ENCODE peak calls at places on chromosomes 13 and 19, in seven cellular contexts. P is esophagus muscularis mucosa, O is H1, N is stomach, W is tibial nerve, E is suprapubic skin, U is A549. R is an unnamed sample.

GRCh38 chr19:879711-880438 is 13.1 kb downstream of the MED16 start:
- DNase-seq in P (no peak), E (no peak), W (no peak), O (no peak), N (no peak), U (no peak), R (no peak)

GRCh38 chr13:54424344-54424743 is 1395.7 kb downstream of the OLFM4 start:
- DNase-seq in E (no peak), W (no peak), N (no peak), P (no peak), O (no peak), U (no peak), R (no peak)

GRCh38 chr13:28316129-28316528 is 177.8 kb downstream of the PAN3 start:
- DNase-seq in U (no peak), O (no peak), W (no peak), P (no peak), N (no peak), E (no peak), R (no peak)

GRCh38 chr13:47175172-47175806 is 278.4 kb upstream of the HTR2A start:
- DNase-seq in E (no peak), P (no peak), U (no peak), O (no peak), W (no peak), N (no peak), R (no peak)

GRCh38 chr13:24008679-24009078 is 111.4 kb upstream of the C1QTNF9B start:
- DNase-seq in P (no peak), O (no peak), W (no peak), N (no peak), U (no peak), E (no peak), R (no peak)

GRCh38 chr13:78572459-78572858 is 30.9 kb downstream of the POU4F1 start:
- DNase-seq in W (no peak), N (no peak), E (no peak), O (no peak), P (no peak), U (no peak), R (no peak)

GRCh38 chr13:30149248-30149647 is 158.1 kb downstream of the KATNAL1 start:
- DNase-seq in U (no peak), E (no peak), W (no peak), N (no peak), O (no peak), P (no peak), R (no peak)

GRCh38 chr19:5281588-5281987 is 59.0 kb downstream of the PTPRS start:
- DNase-seq in N (peak; percentile 27), W (peak; percentile 85), O (no peak), P (peak; percentile 95), U (no peak), E (peak; percentile 77), R (no peak)

GRCh38 chr13:63629591-63629990 is 2213.9 kb upstream of the PCDH20 start:
- DNase-seq in U (no peak), P (no peak), W (no peak), E (no peak), O (no peak), N (no peak), R (no peak)

GRCh38 chr19:12800873-12801465 is 631 bp downstream of the PRDX2 start:
- DNase-seq in O (no peak), U (no peak), W (no peak), N (no peak), E (no peak), P (no peak), R (peak; percentile 25)

GRCh38 chr13:37202264-37202663 is 96.8 kb upstream of the CSNK1A1L start:
- DNase-seq in N (no peak), O (no peak), P (no peak), U (no peak), E (no peak), W (no peak), R (no peak)

GRCh38 chr13:80314711-80315505 is 26.0 kb downstream of the SPRY2 start:
- DNase-seq in U (no peak), O (no peak), P (no peak), E (no peak), W (no peak), N (no peak), R (no peak)

GRCh38 chr19:55526216-55527196 is 10.4 kb downstream of the SBK2 start:
- DNase-seq in O (no peak), N (peak; percentile 93), U (peak; percentile 82), W (no peak), P (no peak), E (no peak), R (peak; percentile 50)

GRCh38 chr19:6066661-6067646 is 43.3 kb downstream of the RFX2 start:
- DNase-seq in E (peak; percentile 99), O (no peak), N (peak; percentile 92), U (peak; percentile 86), P (peak; percentile 97), W (peak; percentile 88), R (peak; percentile 92)

GRCh38 chr13:50635504-50635903 is 208.0 kb downstream of the DLEU7 start:
- DNase-seq in E (peak; percentile 66), W (peak; percentile 59), U (no peak), N (no peak), O (no peak), P (no peak), R (no peak)

GRCh38 chr19:855566-856120 is 3.5 kb downstream of the ELANE start:
- DNase-seq in E (no peak), W (no peak), O (no peak), P (no peak), U (no peak), N (no peak), R (peak; percentile 84)

GRCh38 chr19:32676186-32676894 is 692 bp downstream of the RGS9BP start:
- DNase-seq in W (no peak), P (no peak), U (peak; percentile 43), O (no peak), N (peak; percentile 28), E (peak; percentile 65), R (no peak)

DNA sequence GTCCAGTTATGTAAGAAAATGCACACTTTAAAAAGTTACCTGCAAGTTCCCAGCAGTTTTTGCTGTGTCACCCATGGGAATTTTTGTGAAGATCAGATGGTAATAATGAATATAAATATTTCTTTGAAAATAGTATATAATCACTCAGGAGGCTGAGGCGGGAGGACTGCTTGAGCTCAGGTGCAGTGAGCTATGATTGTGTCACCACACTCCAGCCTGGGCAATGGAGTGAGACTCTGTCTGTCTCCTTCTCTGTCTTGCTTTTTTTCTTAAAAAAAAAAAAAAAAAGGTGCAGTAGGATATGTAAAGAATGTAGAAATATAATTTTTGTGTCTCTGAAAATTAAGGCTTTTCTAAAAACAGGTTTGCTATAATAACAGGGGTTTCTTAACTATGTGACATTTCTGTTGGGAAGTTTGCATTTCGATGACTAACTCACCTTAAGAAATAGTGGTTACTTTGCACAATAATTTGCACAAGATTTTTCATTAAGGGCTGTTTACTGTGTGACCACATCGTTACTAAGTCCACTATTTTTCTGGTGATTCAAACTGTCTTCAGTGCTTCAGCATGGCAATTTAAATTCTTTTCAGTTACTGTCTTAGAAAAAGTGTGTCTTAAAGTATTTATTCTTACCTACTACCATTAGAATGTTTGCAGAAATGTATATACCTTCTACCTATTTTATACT is 37.3 kb downstream of the DNAJC3 start:
- DNase-seq in W (no peak), P (no peak), O (no peak), E (no peak), U (peak; percentile 22), N (no peak), R (no peak)
- H3K4me3 ChIP-seq in W (no peak overlapping the region), P (no peak overlapping the region), O (no peak overlapping the region), E (no peak overlapping the region), U (no peak overlapping the region), N (no peak overlapping the region), R (no peak overlapping the region)

DNA sequence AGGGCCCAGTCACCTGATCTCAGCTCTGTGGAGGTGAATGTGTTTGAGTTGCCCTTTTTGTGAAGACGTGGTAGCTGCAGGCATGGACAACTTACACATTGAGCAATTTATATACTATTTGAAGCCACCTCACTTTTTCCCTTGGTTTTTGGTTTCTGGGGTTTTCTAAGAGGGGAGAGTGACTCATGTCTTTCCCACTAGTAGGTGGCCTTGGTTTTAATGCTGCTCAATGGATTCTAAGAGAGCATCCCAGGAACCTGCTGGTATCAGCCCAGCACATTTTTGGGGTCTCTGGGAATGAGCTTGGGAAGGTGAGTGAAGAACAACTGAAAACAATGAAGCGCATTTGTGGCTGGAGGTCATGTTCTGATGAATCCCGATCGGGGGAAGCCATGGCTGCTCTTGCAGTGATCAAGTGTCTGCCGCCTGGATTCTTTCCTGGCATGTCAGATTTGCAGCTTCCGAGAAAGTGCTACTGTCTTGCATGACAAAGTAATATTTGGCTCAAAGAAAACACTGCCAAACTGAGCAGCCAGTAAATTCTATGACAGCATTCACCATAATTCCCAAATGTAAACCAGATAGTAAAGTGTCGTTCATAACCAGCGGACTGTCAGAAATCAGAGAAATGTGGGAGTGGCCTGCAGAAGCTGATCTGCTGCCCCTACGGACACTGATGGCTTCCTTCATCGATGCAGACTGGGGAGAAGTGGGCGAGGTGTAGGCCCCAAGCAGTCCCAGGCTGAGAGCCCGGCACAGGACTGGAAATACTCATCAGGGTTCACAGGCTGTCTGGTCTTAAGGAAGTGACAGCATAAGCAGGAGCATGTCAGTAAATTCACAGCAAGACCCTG is 98.7 kb downstream of the COL4A2 start:
- DNase-seq in N (no peak), U (no peak), E (no peak), O (no peak), P (no peak), W (no peak), R (no peak)
- TF ChIP-seq EP300 in N (no peak), U (no peak), E (no peak), O (no peak), P (peak; percentile 75), W (no peak), R (no peak)

GRCh38 chr19:54208784-54209057 is 8.1 kb downstream of the RPS9 start:
- DNase-seq in N (no peak), W (no peak), E (no peak), U (no peak), O (no peak), P (no peak), R (no peak)

GRCh38 chr19:54207908-54208783 is 7.5 kb downstream of the RPS9 start:
- DNase-seq in N (peak; percentile 71), E (peak; percentile 81), U (no peak), O (no peak), P (peak; percentile 92), W (peak; percentile 75), R (peak; percentile 97)

GRCh38 chr19:54209748-54210494 is 9.3 kb downstream of the RPS9 start:
- DNase-seq in W (peak; percentile 95), N (peak; percentile 97), P (peak; percentile 95), O (no peak), U (peak; percentile 90), E (peak; percentile 90), R (peak; percentile 95)

GRCh38 chr19:54211214-54211613 is 10.6 kb downstream of the RPS9 start:
- DNase-seq in O (no peak), E (no peak), W (no peak), U (no peak), P (no peak), N (no peak), R (no peak)

GRCh38 chr19:54209058-54209747 is 8.5 kb downstream of the RPS9 start:
- DNase-seq in O (no peak), P (no peak), W (no peak), E (no peak), N (no peak), U (no peak), R (no peak)
- TF ChIP-seq POLR2A in O (peak; percentile 61), P (no peak), W (no peak), E (no peak), N (no peak), U (no peak), R (no peak)

DNA sequence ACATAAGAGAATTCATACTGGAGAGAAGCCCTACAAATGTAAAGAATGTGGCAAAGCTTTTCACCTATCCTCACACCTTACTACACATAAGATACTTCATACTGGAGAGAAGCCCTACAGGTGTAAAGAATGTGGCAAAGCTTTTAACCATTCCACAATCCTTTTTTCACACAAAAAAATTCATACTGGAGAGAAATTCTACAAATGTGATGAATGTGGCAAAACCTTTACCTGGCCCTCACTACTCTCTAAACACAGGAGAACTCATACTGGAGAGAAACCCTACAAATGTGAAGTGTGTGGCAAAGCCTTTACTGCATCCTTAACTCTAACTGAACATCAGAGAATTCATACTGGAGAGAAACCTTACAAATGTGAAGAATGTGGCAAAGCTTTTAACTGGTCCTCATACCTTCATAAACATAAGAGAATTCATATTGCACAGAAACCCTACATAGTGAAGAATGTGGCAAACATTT is 14.0 kb upstream of the ZNF506 start:
- DNase-seq in N (no peak), W (no peak), U (no peak), E (no peak), O (no peak), P (no peak), R (no peak)
- H3K4me3 ChIP-seq in N (no peak overlapping the region), W (no peak overlapping the region), U (no peak overlapping the region), E (no peak overlapping the region), O (no peak overlapping the region), P (no peak overlapping the region), R (no peak overlapping the region)

R was measured in upper lobe of left lung.